ENCODE peak calls at places on chromosomes 4 and X, in six cellular contexts. One of them, this sample, is unnamed.

GRCh38 chr4:148984951-148985350 is 542.7 kb upstream of the NR3C2 start:
- DNase-seq in cardiac fibroblast: no peak
- DNase-seq in nephron progenitor cell: no peak
- DNase-seq in heart left ventricle: no peak
- DNase-seq in cardiac muscle cell: no peak
- DNase-seq in OCI-LY7: no peak
- DNase-seq in this sample: no peak

GRCh38 chrX:152177052-152177451 is 38.7 kb upstream of the MAGEA10 start:
- DNase-seq in nephron progenitor cell: no peak
- DNase-seq in cardiac muscle cell: no peak
- DNase-seq in OCI-LY7: no peak
- DNase-seq in cardiac fibroblast: no peak
- DNase-seq in heart left ventricle: no peak
- DNase-seq in this sample: no peak

GRCh38 chrX:120672389-120672788 is 42.5 kb upstream of the C1GALT1C1 start:
- DNase-seq in OCI-LY7: no peak
- DNase-seq in heart left ventricle: peak; percentile 12
- DNase-seq in cardiac muscle cell: peak; percentile 91
- DNase-seq in nephron progenitor cell: no peak
- DNase-seq in cardiac fibroblast: peak; percentile 96
- DNase-seq in this sample: no peak

GRCh38 chr4:141215030-141215429 is 5.7 kb upstream of the ZNF330 start:
- DNase-seq in heart left ventricle: no peak
- DNase-seq in OCI-LY7: no peak
- DNase-seq in nephron progenitor cell: no peak
- DNase-seq in cardiac fibroblast: no peak
- DNase-seq in cardiac muscle cell: peak; percentile 29
- DNase-seq in this sample: no peak

GRCh38 chr4:56728512-56728911 is 47.4 kb upstream of the HOPX start:
- DNase-seq in heart left ventricle: peak; percentile 30
- DNase-seq in cardiac fibroblast: peak; percentile 98
- DNase-seq in nephron progenitor cell: no peak
- DNase-seq in OCI-LY7: no peak
- DNase-seq in cardiac muscle cell: peak; percentile 97
- DNase-seq in this sample: no peak

GRCh38 chrX:130111220-130111934 is 1.1 kb upstream of the ELF4 start:
- DNase-seq in cardiac muscle cell: no peak
- DNase-seq in OCI-LY7: no peak
- DNase-seq in cardiac fibroblast: no peak
- DNase-seq in heart left ventricle: no peak
- DNase-seq in nephron progenitor cell: no peak
- DNase-seq in this sample: no peak

GRCh38 chr4:175637762-175638161 is 174.3 kb downstream of the GPM6A start:
- DNase-seq in nephron progenitor cell: no peak
- DNase-seq in heart left ventricle: no peak
- DNase-seq in cardiac fibroblast: no peak
- DNase-seq in cardiac muscle cell: no peak
- DNase-seq in OCI-LY7: no peak
- DNase-seq in this sample: no peak

GRCh38 chr4:80767944-80768343 is 262.6 kb upstream of the BMP3 start:
- DNase-seq in cardiac muscle cell: no peak
- DNase-seq in OCI-LY7: no peak
- DNase-seq in nephron progenitor cell: no peak
- DNase-seq in heart left ventricle: no peak
- DNase-seq in cardiac fibroblast: no peak
- DNase-seq in this sample: no peak

GRCh38 chr4:2087170-2087569 is 28.0 kb downstream of the NAT8L start:
- DNase-seq in cardiac muscle cell: no peak
- DNase-seq in OCI-LY7: no peak
- DNase-seq in cardiac fibroblast: peak; percentile 11
- DNase-seq in heart left ventricle: no peak
- DNase-seq in nephron progenitor cell: no peak
- DNase-seq in this sample: no peak

GRCh38 chr4:139835006-139835405 is 169.4 kb downstream of the MGST2 start:
- DNase-seq in cardiac muscle cell: no peak
- DNase-seq in heart left ventricle: no peak
- DNase-seq in OCI-LY7: no peak
- DNase-seq in cardiac fibroblast: no peak
- DNase-seq in nephron progenitor cell: no peak
- DNase-seq in this sample: no peak

GRCh38 chr4:103496800-103497199 is 223.0 kb downstream of the TACR3 start:
- DNase-seq in OCI-LY7: no peak
- DNase-seq in heart left ventricle: no peak
- DNase-seq in cardiac muscle cell: no peak
- DNase-seq in nephron progenitor cell: no peak
- DNase-seq in cardiac fibroblast: no peak
- DNase-seq in this sample: no peak

GRCh38 chr4:103498161-103499070 is 221.4 kb downstream of the TACR3 start:
- DNase-seq in heart left ventricle: no peak
- DNase-seq in nephron progenitor cell: no peak
- DNase-seq in cardiac fibroblast: peak; percentile 26
- DNase-seq in OCI-LY7: no peak
- DNase-seq in cardiac muscle cell: peak; percentile 45
- DNase-seq in this sample: no peak

GRCh38 chr4:103493450-103494159 is 226.2 kb downstream of the TACR3 start:
- DNase-seq in cardiac fibroblast: no peak
- DNase-seq in OCI-LY7: no peak
- DNase-seq in heart left ventricle: no peak
- DNase-seq in cardiac muscle cell: no peak
- DNase-seq in nephron progenitor cell: no peak
- DNase-seq in this sample: no peak

GRCh38 chr4:103497692-103498091 is 222.1 kb downstream of the TACR3 start:
- DNase-seq in cardiac fibroblast: no peak
- DNase-seq in OCI-LY7: no peak
- DNase-seq in heart left ventricle: no peak
- DNase-seq in cardiac muscle cell: no peak
- DNase-seq in nephron progenitor cell: no peak
- DNase-seq in this sample: no peak

GRCh38 chr4:103499094-103499493 is 220.7 kb downstream of the TACR3 start:
- DNase-seq in cardiac fibroblast: peak; percentile 0
- DNase-seq in heart left ventricle: no peak
- DNase-seq in nephron progenitor cell: no peak
- DNase-seq in cardiac muscle cell: peak; percentile 6
- DNase-seq in OCI-LY7: no peak
- DNase-seq in this sample: no peak
- TF ChIP-seq CTCF in cardiac fibroblast: no peak
- TF ChIP-seq CTCF in heart left ventricle: no peak
- TF ChIP-seq CTCF in nephron progenitor cell: no peak
- TF ChIP-seq CTCF in cardiac muscle cell: peak; percentile 12
- TF ChIP-seq CTCF in OCI-LY7: peak; percentile 32
- TF ChIP-seq CTCF in this sample: no peak

DNA sequence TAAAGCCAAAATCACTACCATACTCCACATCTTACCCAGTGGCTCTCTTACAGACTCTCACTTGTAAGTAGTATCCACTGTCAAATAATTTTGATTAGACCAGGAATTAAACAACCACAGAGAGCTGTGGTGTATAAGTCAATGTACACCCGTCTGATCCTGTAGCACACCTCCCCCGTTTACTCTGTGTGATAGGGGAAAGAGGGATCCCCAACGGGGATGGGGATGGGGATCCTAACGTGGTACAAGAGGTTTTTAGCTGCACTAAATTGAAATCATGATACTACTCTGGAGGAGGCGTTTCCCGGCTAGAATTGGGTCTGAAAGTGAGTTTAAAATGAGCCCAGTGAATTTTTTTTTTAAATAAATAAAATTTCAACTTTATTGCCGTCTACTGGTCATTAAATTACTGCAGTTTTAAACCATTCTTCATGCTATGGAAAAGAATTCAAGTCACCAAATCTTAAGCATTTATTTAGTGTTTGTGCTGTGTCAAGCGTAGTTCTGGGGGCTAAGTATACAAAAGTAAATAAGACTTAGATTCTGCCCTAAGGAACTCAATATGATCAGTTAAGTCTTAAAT is 76.6 kb downstream of the INTS12 start:
- DNase-seq in nephron progenitor cell: no peak
- DNase-seq in cardiac fibroblast: no peak
- DNase-seq in cardiac muscle cell: no peak
- DNase-seq in heart left ventricle: no peak
- DNase-seq in OCI-LY7: no peak
- DNase-seq in this sample: no peak
- TF ChIP-seq CTCF in nephron progenitor cell: no peak
- TF ChIP-seq CTCF in cardiac fibroblast: no peak
- TF ChIP-seq CTCF in cardiac muscle cell: no peak
- TF ChIP-seq CTCF in heart left ventricle: peak; percentile 35
- TF ChIP-seq CTCF in OCI-LY7: no peak
- TF ChIP-seq CTCF in this sample: peak; percentile 78

DNA sequence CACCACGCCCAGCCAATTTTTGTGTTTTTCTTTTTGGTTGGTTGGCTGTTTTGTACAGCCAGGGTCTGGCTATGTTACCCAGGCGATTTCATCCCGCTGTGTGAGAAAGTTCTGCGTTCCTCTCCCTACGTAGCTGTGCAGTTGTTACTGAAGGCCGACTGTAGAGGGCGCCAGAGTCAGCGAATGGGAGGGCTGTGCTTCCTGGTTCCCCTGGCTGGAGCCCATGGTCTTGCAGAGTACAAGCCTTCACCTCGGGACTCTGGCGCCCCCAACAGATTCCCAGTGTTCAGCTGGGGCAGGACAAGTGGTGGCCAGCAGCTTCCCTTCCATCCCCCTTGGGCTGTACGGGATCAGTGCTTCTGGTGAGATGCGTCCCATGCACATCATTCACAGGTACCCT is 5.6 kb upstream of the CT45A1 start:
- DNase-seq in nephron progenitor cell: peak; percentile 3
- DNase-seq in OCI-LY7: peak; percentile 34
- DNase-seq in cardiac fibroblast: no peak
- DNase-seq in cardiac muscle cell: peak; percentile 0
- DNase-seq in heart left ventricle: no peak
- DNase-seq in this sample: peak; percentile 58
- TF ChIP-seq CTCF in nephron progenitor cell: no peak
- TF ChIP-seq CTCF in OCI-LY7: peak; percentile 67
- TF ChIP-seq CTCF in cardiac fibroblast: no peak
- TF ChIP-seq CTCF in cardiac muscle cell: no peak
- TF ChIP-seq CTCF in heart left ventricle: no peak
- TF ChIP-seq CTCF in this sample: peak; percentile 46

GRCh38 chrX:44904542-44905115 is 31.6 kb downstream of the KDM6A start:
- DNase-seq in cardiac fibroblast: no peak
- DNase-seq in nephron progenitor cell: no peak
- DNase-seq in OCI-LY7: no peak
- DNase-seq in cardiac muscle cell: no peak
- DNase-seq in heart left ventricle: no peak
- DNase-seq in this sample: no peak
- TF ChIP-seq CTCF in cardiac fibroblast: peak; percentile 12
- TF ChIP-seq CTCF in nephron progenitor cell: no peak
- TF ChIP-seq CTCF in OCI-LY7: peak; percentile 42
- TF ChIP-seq CTCF in cardiac muscle cell: peak; percentile 14
- TF ChIP-seq CTCF in heart left ventricle: no peak
- TF ChIP-seq CTCF in this sample: no peak

This sample was measured in endothelial cell.